ENCODE peak calls at places on chromosomes 11 and 22, in four cellular contexts. One of them, this sample, is unnamed.

GRCh38 chr11:78251083-78251699 is 62.5 kb downstream of the USP35 start:
- DNase-seq in mesenchymal stem cell: no peak
- DNase-seq in testis: peak
- DNase-seq in HCT116: no peak
- DNase-seq in this sample: no peak

GRCh38 chr11:100932474-100933100 is 197.0 kb downstream of the PGR start:
- DNase-seq in mesenchymal stem cell: peak
- DNase-seq in HCT116: peak
- DNase-seq in testis: no peak
- DNase-seq in this sample: no peak

GRCh38 chr11:72838691-72839305 is 24.6 kb downstream of the ATG16L2 start:
- DNase-seq in testis: no peak
- DNase-seq in HCT116: no peak
- DNase-seq in mesenchymal stem cell: no peak
- DNase-seq in this sample: peak

GRCh38 chr11:116478205-116478604 is 294.6 kb downstream of the BUD13 start:
- DNase-seq in HCT116: no peak
- DNase-seq in testis: peak
- DNase-seq in mesenchymal stem cell: no peak
- DNase-seq in this sample: no peak

GRCh38 chr22:24585461-24585860 is 7.4 kb downstream of the LRRC75B start:
- DNase-seq in testis: no peak
- DNase-seq in HCT116: no peak
- DNase-seq in mesenchymal stem cell: no peak
- DNase-seq in this sample: no peak

GRCh38 chr11:74678591-74679512 is 52.4 kb downstream of the CHRDL2 start:
- DNase-seq in testis: peak
- DNase-seq in HCT116: no peak
- DNase-seq in mesenchymal stem cell: no peak
- DNase-seq in this sample: peak

GRCh38 chr11:130699561-130699960 is 216.7 kb downstream of the SNX19 start:
- DNase-seq in HCT116: no peak
- DNase-seq in testis: no peak
- DNase-seq in mesenchymal stem cell: no peak
- DNase-seq in this sample: no peak

GRCh38 chr11:58979222-58979621 is 39.9 kb downstream of the GLYATL1 start:
- DNase-seq in mesenchymal stem cell: no peak
- DNase-seq in HCT116: no peak
- DNase-seq in testis: no peak
- DNase-seq in this sample: no peak

GRCh38 chr11:2439820-2440219 is 4.5 kb downstream of the TRPM5 start:
- DNase-seq in testis: no peak
- DNase-seq in mesenchymal stem cell: no peak
- DNase-seq in HCT116: no peak
- DNase-seq in this sample: no peak

GRCh38 chr22:45905924-45906865 is 70.8 kb downstream of the WNT7B start:
- DNase-seq in HCT116: no peak
- DNase-seq in mesenchymal stem cell: peak
- DNase-seq in testis: no peak
- DNase-seq in this sample: no peak

GRCh38 chr11:19225599-19225998 is 15.1 kb downstream of the E2F8 start:
- DNase-seq in testis: no peak
- DNase-seq in HCT116: no peak
- DNase-seq in mesenchymal stem cell: no peak
- DNase-seq in this sample: no peak

GRCh38 chr11:66183581-66184048 is 84.8 kb upstream of the RAB1B start:
- DNase-seq in mesenchymal stem cell: peak
- DNase-seq in HCT116: no peak
- DNase-seq in testis: no peak
- DNase-seq in this sample: no peak

GRCh38 chr22:30312053-30312452 is 14.7 kb downstream of the TBC1D10A start:
- DNase-seq in HCT116: peak
- DNase-seq in testis: no peak
- DNase-seq in mesenchymal stem cell: peak
- DNase-seq in this sample: peak

GRCh38 chr11:7186190-7186589 is 65.5 kb upstream of the SYT9 start:
- DNase-seq in testis: no peak
- DNase-seq in mesenchymal stem cell: peak
- DNase-seq in HCT116: no peak
- DNase-seq in this sample: no peak

GRCh38 chr11:93498099-93499040 is 44.8 kb downstream of the SMCO4 start:
- DNase-seq in testis: no peak
- DNase-seq in HCT116: no peak
- DNase-seq in mesenchymal stem cell: peak
- DNase-seq in this sample: no peak

GRCh38 chr11:11262171-11262920 is 90.7 kb downstream of the CSNK2A3 start:
- DNase-seq in testis: no peak
- DNase-seq in mesenchymal stem cell: no peak
- DNase-seq in HCT116: no peak
- DNase-seq in this sample: no peak

GRCh38 chr11:47106839-47107520 is 69.7 kb downstream of the ARFGAP2 start:
- DNase-seq in mesenchymal stem cell: no peak
- DNase-seq in testis: no peak
- DNase-seq in HCT116: no peak
- DNase-seq in this sample: no peak

GRCh38 chr11:47259178-47259977 is 1.6 kb downstream of the NR1H3 start:
- DNase-seq in HCT116: no peak
- DNase-seq in testis: peak
- DNase-seq in mesenchymal stem cell: peak
- DNase-seq in this sample: peak

GRCh38 chr22:46362221-46362933 is 26.9 kb downstream of the TRMU start:
- DNase-seq in mesenchymal stem cell: no peak
- DNase-seq in HCT116: no peak
- DNase-seq in testis: no peak
- DNase-seq in this sample: no peak

GRCh38 chr11:71251761-71252433 is 480 bp downstream of the SHANK2 start:
- DNase-seq in HCT116: no peak
- DNase-seq in testis: no peak
- DNase-seq in mesenchymal stem cell: peak
- DNase-seq in this sample: no peak

GRCh38 chr11:69276165-69276564 is 17.8 kb upstream of the MYEOV start:
- DNase-seq in mesenchymal stem cell: no peak
- DNase-seq in testis: no peak
- DNase-seq in HCT116: no peak
- DNase-seq in this sample: no peak
- H3K4me3 ChIP-seq in mesenchymal stem cell: no peak
- H3K4me3 ChIP-seq in testis: no peak
- H3K4me3 ChIP-seq in HCT116: no peak
- H3K4me3 ChIP-seq in this sample: no peak

DNA sequence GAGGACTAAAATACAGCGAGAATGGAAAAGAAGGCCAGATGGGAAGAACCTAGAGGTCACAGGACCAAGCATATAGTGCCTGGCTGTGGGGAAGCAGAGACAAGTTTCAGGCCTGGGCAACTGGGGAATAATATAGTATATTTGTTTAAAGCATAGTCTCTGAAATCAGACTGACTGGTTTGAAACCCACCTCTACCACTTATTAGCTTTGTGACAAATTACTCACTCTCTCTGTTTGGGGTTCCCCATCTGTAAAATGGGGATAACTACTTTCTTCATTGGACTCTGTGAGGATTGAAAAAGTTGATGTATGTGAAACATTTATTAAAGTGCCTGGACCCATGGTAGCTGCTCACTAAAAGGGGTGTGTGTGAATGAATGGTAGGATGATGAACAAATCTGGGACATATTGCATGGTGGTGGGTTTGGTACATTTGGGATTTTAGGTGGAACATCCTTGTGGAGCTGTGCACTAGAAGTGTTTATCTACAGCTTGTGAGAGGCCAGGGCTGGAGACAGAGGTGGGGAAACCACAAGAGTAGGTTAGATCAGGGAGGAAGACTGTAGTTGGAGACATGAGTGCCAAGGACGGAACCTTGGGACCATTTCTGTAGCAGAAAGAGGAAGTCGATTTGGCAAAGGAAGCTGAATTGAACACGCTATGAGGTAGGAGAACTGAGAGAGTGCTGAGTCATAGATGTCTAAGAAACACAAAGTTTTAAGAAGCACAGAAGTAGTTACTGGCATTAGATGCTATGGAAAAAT is 52.6 kb downstream of the SWAP70 start:
- DNase-seq in mesenchymal stem cell: peak
- DNase-seq in HCT116: no peak
- DNase-seq in testis: peak
- DNase-seq in this sample: peak
- H3K4me3 ChIP-seq in mesenchymal stem cell: peak
- H3K4me3 ChIP-seq in HCT116: no peak
- H3K4me3 ChIP-seq in testis: no peak
- H3K4me3 ChIP-seq in this sample: no peak

DNA sequence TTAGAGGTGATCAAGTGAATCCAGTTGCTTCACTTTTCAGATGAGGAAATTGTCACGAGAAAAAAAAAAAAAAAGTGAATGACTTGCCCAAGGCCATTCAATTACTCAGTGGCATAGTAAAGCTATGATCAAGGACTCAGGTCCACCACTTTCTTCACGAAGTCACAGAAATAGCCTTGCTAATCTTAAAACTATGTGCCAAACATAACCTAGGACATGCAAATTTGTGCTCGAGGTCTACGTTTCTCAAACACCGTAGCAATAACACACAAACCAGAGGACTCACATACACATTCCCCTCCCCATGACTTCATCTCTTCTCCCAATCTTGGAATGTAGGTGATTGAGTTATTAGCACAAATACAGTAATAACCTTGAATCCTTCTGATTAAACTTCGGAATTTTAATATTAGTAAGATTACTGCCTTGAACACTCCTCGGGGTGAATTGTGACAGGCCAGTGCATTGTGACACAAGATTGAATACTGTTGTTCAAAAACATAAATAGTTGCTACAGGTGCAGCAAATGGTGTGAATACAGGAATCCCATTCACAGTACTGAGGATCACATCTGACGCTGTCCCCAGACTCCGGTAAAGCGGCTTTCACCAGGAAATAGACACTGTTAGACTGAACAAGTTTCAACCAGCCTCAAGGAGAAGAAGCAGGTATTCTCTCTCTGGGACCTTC is 3.8 kb downstream of the LGR4 start:
- DNase-seq in testis: no peak
- DNase-seq in mesenchymal stem cell: peak
- DNase-seq in HCT116: no peak
- DNase-seq in this sample: peak
- H3K4me3 ChIP-seq in testis: peak
- H3K4me3 ChIP-seq in mesenchymal stem cell: peak
- H3K4me3 ChIP-seq in HCT116: no peak
- H3K4me3 ChIP-seq in this sample: no peak

GRCh38 chr11:706439-706956 is 467 bp downstream of the EPS8L2 start:
- DNase-seq in testis: no peak
- DNase-seq in HCT116: no peak
- DNase-seq in mesenchymal stem cell: peak
- DNase-seq in this sample: peak
- H3K4me3 ChIP-seq in testis: peak
- H3K4me3 ChIP-seq in HCT116: peak
- H3K4me3 ChIP-seq in mesenchymal stem cell: peak
- H3K4me3 ChIP-seq in this sample: peak

GRCh38 chr11:125593113-125593761 is 585 bp downstream of the STT3A start:
- DNase-seq in HCT116: peak
- DNase-seq in mesenchymal stem cell: peak
- DNase-seq in testis: no peak
- DNase-seq in this sample: no peak

GRCh38 chr11:125591659-125592304 is 870 bp upstream of the STT3A start:
- DNase-seq in testis: peak
- DNase-seq in mesenchymal stem cell: no peak
- DNase-seq in HCT116: no peak
- DNase-seq in this sample: peak

GRCh38 chr11:125600663-125601062 is 8.0 kb downstream of the STT3A start:
- DNase-seq in mesenchymal stem cell: no peak
- DNase-seq in testis: no peak
- DNase-seq in HCT116: no peak
- DNase-seq in this sample: no peak

GRCh38 chr11:125592305-125593112 is at the start of gene STT3A:
- DNase-seq in testis: peak
- DNase-seq in HCT116: peak
- DNase-seq in mesenchymal stem cell: peak
- DNase-seq in this sample: peak

DNA sequence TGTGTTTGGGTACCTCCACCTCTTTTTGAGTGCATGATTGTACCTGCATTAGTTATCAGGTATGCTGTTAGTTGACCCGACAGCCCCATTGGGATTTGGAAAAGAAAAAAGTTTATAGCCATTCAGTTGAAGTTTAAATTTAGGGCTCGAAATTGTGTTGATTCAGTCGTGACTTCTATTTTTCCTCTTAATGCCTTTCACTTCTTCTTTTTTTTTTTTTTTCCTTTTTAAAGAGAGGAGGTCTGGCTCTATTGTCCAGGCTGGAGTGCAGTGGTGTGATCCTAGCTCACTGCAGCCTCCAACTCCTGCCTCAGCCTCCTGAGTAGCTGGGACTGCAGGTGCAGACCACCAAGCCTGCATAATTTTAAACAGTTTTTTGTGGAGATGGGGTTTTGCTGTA is 2.3 kb downstream of the STT3A start:
- DNase-seq in HCT116: no peak
- DNase-seq in mesenchymal stem cell: no peak
- DNase-seq in testis: no peak
- DNase-seq in this sample: no peak
- H3K4me3 ChIP-seq in HCT116: no peak
- H3K4me3 ChIP-seq in mesenchymal stem cell: no peak
- H3K4me3 ChIP-seq in testis: no peak
- H3K4me3 ChIP-seq in this sample: no peak

GRCh38 chr22:38869663-38870062 is 2.4 kb downstream of the CBX6 start:
- DNase-seq in mesenchymal stem cell: no peak
- DNase-seq in HCT116: no peak
- DNase-seq in testis: no peak
- DNase-seq in this sample: peak
- H3K4me3 ChIP-seq in mesenchymal stem cell: no peak
- H3K4me3 ChIP-seq in HCT116: no peak
- H3K4me3 ChIP-seq in testis: no peak
- H3K4me3 ChIP-seq in this sample: no peak

GRCh38 chr11:64291746-64292457 is 800 bp downstream of the KCNK4 start:
- DNase-seq in testis: no peak
- DNase-seq in HCT116: no peak
- DNase-seq in mesenchymal stem cell: no peak
- DNase-seq in this sample: no peak
- H3K4me3 ChIP-seq in testis: peak
- H3K4me3 ChIP-seq in HCT116: no peak
- H3K4me3 ChIP-seq in mesenchymal stem cell: peak
- H3K4me3 ChIP-seq in this sample: no peak

GRCh38 chr22:38271101-38271500 is 1.7 kb downstream of the TMEM184B start:
- DNase-seq in HCT116: no peak
- DNase-seq in mesenchymal stem cell: no peak
- DNase-seq in testis: no peak
- DNase-seq in this sample: no peak
- H3K4me3 ChIP-seq in HCT116: no peak
- H3K4me3 ChIP-seq in mesenchymal stem cell: peak
- H3K4me3 ChIP-seq in testis: no peak
- H3K4me3 ChIP-seq in this sample: no peak

This sample was measured in adrenal gland.